ENCODE peak calls at places on chromosomes 1 and 21, in seven cellular contexts. U is CD8-positive, alpha-beta T cell; G is heart right ventricle; D is CD4-positive, alpha-beta T cell; O is sigmoid colon; R is ovary; L is right cardiac atrium. S is an unnamed sample.
A peak's percentile ranks its signal among the peaks of the same experiment; 100 is the strongest.

GRCh38 chr21:17250651-17251294 is 262.1 kb upstream of the CXADR start:
- DNase-seq in U (no peak), G (no peak), D (no peak), O (no peak), R (no peak), L (no peak), S (no peak)

GRCh38 chr1:106646261-106646660 is 410.2 kb upstream of the PRMT6 start:
- DNase-seq in U (no peak), G (no peak), D (no peak), O (no peak), R (no peak), L (no peak), S (no peak)

GRCh38 chr1:177780096-177780700 is 189.7 kb downstream of the SEC16B start:
- DNase-seq in U (no peak), G (no peak), D (no peak), O (no peak), R (no peak), L (no peak), S (no peak)

GRCh38 chr1:219385786-219386427 is 212.2 kb downstream of the LYPLAL1 start:
- DNase-seq in U (no peak), G (peak; percentile 48), D (no peak), O (no peak), R (peak; percentile 20), L (peak; percentile 46), S (no peak)

GRCh38 chr1:181190362-181191035 is 102.0 kb downstream of the IER5 start:
- DNase-seq in U (no peak), G (no peak), D (no peak), O (no peak), R (no peak), L (peak; percentile 16), S (no peak)

GRCh38 chr1:110390096-110390495 is 730 bp downstream of the SLC16A4 start:
- DNase-seq in U (no peak), G (peak; percentile 43), D (no peak), O (peak; percentile 83), R (peak; percentile 69), L (peak; percentile 74), S (no peak)

GRCh38 chr1:33764149-33764548 is 99.7 kb upstream of the HMGB4 start:
- DNase-seq in U (no peak), G (no peak), D (no peak), O (no peak), R (no peak), L (no peak), S (no peak)

GRCh38 chr1:230104395-230105244 is 37.6 kb downstream of the GALNT2 start:
- DNase-seq in U (peak; percentile 48), G (peak; percentile 87), D (peak; percentile 64), O (peak; percentile 98), R (peak; percentile 78), L (peak; percentile 97), S (peak; percentile 98)

GRCh38 chr1:203362561-203363055 is 11.7 kb upstream of the FMOD start:
- DNase-seq in U (no peak), G (no peak), D (no peak), O (no peak), R (no peak), L (no peak), S (no peak)

GRCh38 chr21:28773036-28773435 is 219.6 kb downstream of the LTN1 start:
- DNase-seq in U (no peak), G (no peak), D (no peak), O (no peak), R (no peak), L (no peak), S (no peak)

GRCh38 chr1:174995916-174996315 is 3.8 kb upstream of the CACYBP start:
- DNase-seq in U (no peak), G (no peak), D (no peak), O (no peak), R (no peak), L (no peak), S (no peak)

GRCh38 chr1:95169544-95169943 is 52.4 kb downstream of the TLCD4 start:
- DNase-seq in U (no peak), G (no peak), D (no peak), O (no peak), R (no peak), L (no peak), S (no peak)

GRCh38 chr1:46687910-46688509 is 16.4 kb downstream of the TEX38 start:
- DNase-seq in U (no peak), G (no peak), D (no peak), O (no peak), R (no peak), L (no peak), S (no peak)

GRCh38 chr1:236111527-236112331 is 30.6 kb upstream of the GPR137B start:
- DNase-seq in U (no peak), G (no peak), D (no peak), O (no peak), R (no peak), L (no peak), S (no peak)

GRCh38 chr1:180929389-180929788 is 16.7 kb downstream of the KIAA1614 start:
- DNase-seq in U (no peak), G (no peak), D (no peak), O (no peak), R (no peak), L (no peak), S (no peak)

GRCh38 chr21:33964706-33965325 is 49.2 kb upstream of the ATP5PO start:
- DNase-seq in U (no peak), G (no peak), D (no peak), O (no peak), R (no peak), L (no peak), S (peak; percentile 9)

GRCh38 chr1:16151200-16151708 is 4.6 kb downstream of the EPHA2 start:
- DNase-seq in U (no peak), G (peak; percentile 34), D (no peak), O (no peak), R (no peak), L (peak; percentile 69), S (no peak)

DNA sequence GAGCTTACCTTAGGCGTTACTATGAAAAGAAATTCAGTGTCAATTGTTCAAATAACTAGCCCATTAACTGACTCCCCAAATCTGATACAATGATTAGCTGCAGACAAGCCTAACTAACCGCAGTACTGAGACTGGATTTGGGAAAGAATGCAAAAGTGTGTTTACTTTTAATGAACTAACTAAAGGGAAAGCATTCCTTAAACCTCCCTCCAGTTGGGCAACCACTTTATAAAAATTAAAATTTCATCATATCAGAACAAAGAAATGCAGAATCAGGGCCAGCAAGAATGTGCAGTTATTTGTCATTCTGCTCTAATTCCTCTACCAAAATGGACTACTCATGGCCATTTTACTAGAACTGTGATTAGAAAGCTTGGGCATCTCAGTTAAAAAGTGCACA is 11.7 kb upstream of the NR5A2 start:
- DNase-seq in U (no peak), G (no peak), D (no peak), O (no peak), R (no peak), L (no peak), S (no peak)
- H3K9me3 ChIP-seq in U (no peaks in the 10 kb centered on the region), G (no peaks in the 10 kb centered on the region), D (no peaks in the 10 kb centered on the region), O (no peaks in the 10 kb centered on the region), R (no peaks in the 10 kb centered on the region), L (no peaks in the 10 kb centered on the region), S (no peaks in the 10 kb centered on the region)

DNA sequence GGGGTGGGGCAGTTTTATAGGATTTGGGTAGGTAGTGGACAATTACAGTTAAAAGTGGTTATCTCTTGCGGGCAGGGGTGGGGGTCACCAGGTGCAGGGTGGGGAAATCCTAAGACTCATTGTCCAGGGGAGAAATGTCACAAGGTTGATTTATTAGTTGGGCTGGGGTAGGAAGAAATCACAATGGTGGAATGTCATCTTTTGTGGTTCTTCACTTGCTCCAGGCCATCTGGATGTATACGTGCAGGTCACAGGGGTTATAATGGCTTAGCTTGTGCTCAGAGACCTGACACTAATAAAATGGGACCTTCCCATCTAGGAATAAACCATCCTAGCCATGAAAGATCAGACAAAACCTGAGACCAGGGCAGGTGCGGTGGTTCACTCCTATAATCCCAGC is 11.5 kb downstream of the TEX46 start:
- DNase-seq in U (no peak), G (no peak), D (no peak), O (no peak), R (no peak), L (no peak), S (no peak)
- H3K9me3 ChIP-seq in U (no peaks in the 10 kb centered on the region), G (no peaks in the 10 kb centered on the region), D (no peaks in the 10 kb centered on the region), O (no peaks in the 10 kb centered on the region), R (no peaks in the 10 kb centered on the region), L (no peaks in the 10 kb centered on the region), S (no peaks in the 10 kb centered on the region)

GRCh38 chr1:248373761-248374160 is 1.8 kb upstream of the OR2T6 start:
- DNase-seq in U (no peak), G (no peak), D (no peak), O (no peak), R (no peak), L (no peak), S (no peak)

GRCh38 chr1:248366609-248367008 is 5.1 kb downstream of the OR2T4 start:
- DNase-seq in U (no peak), G (no peak), D (no peak), O (no peak), R (no peak), L (no peak), S (no peak)

GRCh38 chr1:248375446-248375845 is at the start of gene OR2T6:
- DNase-seq in U (no peak), G (no peak), D (no peak), O (no peak), R (no peak), L (no peak), S (no peak)

DNA sequence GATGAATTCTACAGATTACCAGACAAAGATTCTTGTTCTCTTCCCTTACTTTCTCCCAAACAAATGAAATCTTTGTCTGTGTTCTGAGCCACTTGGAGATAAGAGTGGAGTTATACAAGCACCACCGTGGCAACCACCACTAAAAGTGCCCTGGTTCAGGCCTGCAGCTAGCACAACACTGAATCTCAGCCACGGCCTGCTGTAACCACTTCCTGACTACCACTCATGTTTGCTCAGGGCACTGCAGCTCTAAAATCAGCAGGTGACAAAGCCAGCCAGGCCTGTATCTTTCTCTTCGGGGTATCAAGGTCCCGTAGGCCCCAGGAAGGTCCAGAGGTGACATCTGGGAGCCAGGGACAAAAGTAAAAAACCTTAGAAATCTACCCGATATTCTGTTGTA is 3.2 kb upstream of the OR2T6 start:
- DNase-seq in U (no peak), G (no peak), D (no peak), O (no peak), R (no peak), L (no peak), S (no peak)
- H3K9me3 ChIP-seq in U (no peaks in the 10 kb centered on the region), G (peaks cover 1% of the 10 kb centered on the region), D (no peaks in the 10 kb centered on the region), O (no peaks in the 10 kb centered on the region), R (no peaks in the 10 kb centered on the region), L (peaks cover 2% of the 10 kb centered on the region), S (no peaks in the 10 kb centered on the region)

GRCh38 chr1:5662362-5663126 is 329.7 kb downstream of the NPHP4 start:
- DNase-seq in U (no peak), G (no peak), D (peak; percentile 15), O (peak; percentile 56), R (no peak), L (no peak), S (no peak)
- H3K9me3 ChIP-seq in U (no peaks in the 10 kb centered on the region), G (no peaks in the 10 kb centered on the region), D (no peaks in the 10 kb centered on the region), O (no peaks in the 10 kb centered on the region), R (no peaks in the 10 kb centered on the region), L (no peaks in the 10 kb centered on the region), S (no peaks in the 10 kb centered on the region)

GRCh38 chr1:247112479-247112781 is 8.3 kb upstream of the ZNF669 start:
- DNase-seq in U (no peak), G (no peak), D (no peak), O (no peak), R (no peak), L (peak; percentile 67), S (no peak)
- H3K9me3 ChIP-seq in U (no peaks in the 10 kb centered on the region), G (no peaks in the 10 kb centered on the region), D (no peaks in the 10 kb centered on the region), O (no peaks in the 10 kb centered on the region), R (no peaks in the 10 kb centered on the region), L (no peaks in the 10 kb centered on the region), S (no peaks in the 10 kb centered on the region)

GRCh38 chr1:218254296-218254918 is 30.7 kb upstream of the RRP15 start:
- DNase-seq in U (no peak), G (no peak), D (no peak), O (no peak), R (no peak), L (no peak), S (no peak)
- H3K9me3 ChIP-seq in U (no peaks in the 10 kb centered on the region), G (peaks cover 15% of the 10 kb centered on the region), D (peaks cover 4% of the 10 kb centered on the region), O (peaks cover 4% of the 10 kb centered on the region), R (no peaks in the 10 kb centered on the region), L (peaks cover 1% of the 10 kb centered on the region), S (no peaks in the 10 kb centered on the region)

S was measured in vagina.